ENCODE peak calls at places on chromosomes 2 and 18, in eight cellular contexts. H, J, B, R, D, X, C and A are unnamed samples.

GRCh38 chr18:67425724-67426123 is 90.8 kb downstream of the DSEL start:
- DNase-seq in H (peak), J (peak), B (no peak), R (peak), D (no peak), X (no peak), C (peak), A (no peak)

GRCh38 chr2:217851191-217852020 is 151.4 kb downstream of the TNS1 start:
- DNase-seq in H (peak), J (peak), B (peak), R (no peak), D (peak), X (no peak), C (no peak), A (no peak)

GRCh38 chr2:152432206-152432653 is 97.3 kb downstream of the FMNL2 start:
- DNase-seq in H (peak), J (peak), B (peak), R (peak), D (no peak), X (no peak), C (peak), A (no peak)

GRCh38 chr2:129849559-129850160 is 129.8 kb upstream of the RAB6C start:
- DNase-seq in H (no peak), J (peak), B (no peak), R (peak), D (no peak), X (peak), C (peak), A (peak)

GRCh38 chr2:70901235-70902066 is 34.2 kb upstream of the ATP6V1B1 start:
- DNase-seq in H (peak), J (peak), B (peak), R (no peak), D (no peak), X (no peak), C (no peak), A (no peak)

GRCh38 chr18:48891721-48892120 is 59.0 kb downstream of the SMAD7 start:
- DNase-seq in H (no peak), J (no peak), B (no peak), R (no peak), D (no peak), X (no peak), C (no peak), A (no peak)

GRCh38 chr2:132559326-132559725 is 110.7 kb downstream of the LYPD1 start:
- DNase-seq in H (no peak), J (no peak), B (no peak), R (no peak), D (no peak), X (no peak), C (no peak), A (no peak)

GRCh38 chr2:42421601-42422252 is 60.7 kb upstream of the COX7A2L start:
- DNase-seq in H (peak), J (no peak), B (no peak), R (peak), D (no peak), X (no peak), C (no peak), A (no peak)

GRCh38 chr2:221750317-221750716 is 178.2 kb upstream of the EPHA4 start:
- DNase-seq in H (no peak), J (no peak), B (no peak), R (no peak), D (no peak), X (no peak), C (no peak), A (no peak)

GRCh38 chr18:33666915-33667314 is 88.9 kb downstream of the ASXL3 start:
- DNase-seq in H (no peak), J (no peak), B (no peak), R (no peak), D (no peak), X (no peak), C (no peak), A (no peak)

GRCh38 chr2:47058061-47058931 is 96.8 kb downstream of the STPG4 start:
- DNase-seq in H (no peak), J (no peak), B (no peak), R (no peak), D (no peak), X (no peak), C (no peak), A (no peak)

GRCh38 chr2:196435189-196435588 is 204.3 kb upstream of the CCDC150 start:
- DNase-seq in H (no peak), J (peak), B (no peak), R (no peak), D (no peak), X (no peak), C (no peak), A (no peak)

GRCh38 chr18:58541789-58542425 is 87.0 kb downstream of the ALPK2 start:
- DNase-seq in H (peak), J (peak), B (no peak), R (peak), D (no peak), X (no peak), C (peak), A (peak)